ENCODE peak calls at places on chromosomes 16 and 17, in eight cellular contexts. R is AG04450, H is omental fat pad, E is astrocyte of the spinal cord, D is B cell, W is cardiac muscle cell, C is OCI-LY7, O is AG09309. N is an unnamed sample.

GRCh38 chr16:47139561-47140185 is 4.1 kb downstream of the NETO2 start:
- DNase-seq in C (no peak), R (no peak), H (no peak), D (no peak), O (no peak), W (no peak), E (no peak), N (no peak)

GRCh38 chr17:3913531-3914318 is 2.5 kb downstream of the P2RX1 start:
- DNase-seq in D (peak; percentile 87), O (peak; percentile 11), C (peak; percentile 88), R (peak; percentile 42), E (peak; percentile 58), W (peak; percentile 80), H (peak; percentile 69), N (peak; percentile 90)

GRCh38 chr16:20966746-20967145 is 66.2 kb downstream of the LYRM1 start:
- DNase-seq in O (no peak), C (no peak), H (no peak), E (no peak), W (no peak), D (no peak), R (no peak), N (no peak)

GRCh38 chr17:50506298-50506697 is 1.9 kb upstream of the MYCBPAP start:
- DNase-seq in H (no peak), O (no peak), W (no peak), D (no peak), E (no peak), C (no peak), R (no peak), N (no peak)

GRCh38 chr17:81913394-81914102 is 2.3 kb upstream of the PCYT2 start:
- DNase-seq in R (no peak), O (no peak), E (no peak), W (no peak), C (no peak), H (no peak), D (no peak), N (no peak)

GRCh38 chr16:3819741-3820724 is 60.5 kb downstream of the CREBBP start:
- DNase-seq in W (peak; percentile 75), C (no peak), H (no peak), D (no peak), R (peak; percentile 90), O (peak; percentile 73), E (peak; percentile 96), N (no peak)

GRCh38 chr16:65917466-65917865 is 449.0 kb upstream of the CDH5 start:
- DNase-seq in C (no peak), R (no peak), D (no peak), O (no peak), W (no peak), H (no peak), E (no peak), N (no peak)

GRCh38 chr16:56980203-56980535 is 9.2 kb upstream of the NLRC5 start:
- DNase-seq in O (no peak), R (no peak), W (no peak), E (no peak), C (no peak), H (no peak), D (no peak), N (no peak)

GRCh38 chr16:4501071-4501478 is 24.9 kb downstream of the HMOX2 start:
- DNase-seq in D (no peak), E (peak; percentile 32), O (no peak), R (no peak), W (no peak), H (no peak), C (no peak), N (no peak)

GRCh38 chr17:45129940-45130639 is 2.2 kb downstream of the PLCD3 start:
- DNase-seq in W (peak; percentile 30), R (no peak), O (no peak), H (no peak), D (no peak), E (no peak), C (no peak), N (no peak)

GRCh38 chr17:80919331-80920284 is 72.0 kb upstream of the CHMP6 start:
- DNase-seq in R (no peak), D (no peak), H (peak; percentile 21), E (no peak), C (no peak), O (no peak), W (peak; percentile 39), N (no peak)

GRCh38 chr16:86078121-86078600 is 179.2 kb downstream of the IRF8 start:
- DNase-seq in E (no peak), H (no peak), C (no peak), R (no peak), W (no peak), O (no peak), D (no peak), N (no peak)

GRCh38 chr17:29933379-29933778 is 3.4 kb upstream of the SSH2 start:
- DNase-seq in W (peak; percentile 53), C (no peak), E (peak; percentile 28), H (no peak), O (no peak), D (no peak), R (no peak), N (no peak)

GRCh38 chr16:5215911-5216310 is 118.3 kb upstream of the EEF2KMT start:
- DNase-seq in C (no peak), E (no peak), O (no peak), D (no peak), H (no peak), W (peak; percentile 1), R (no peak), N (no peak)

GRCh38 chr16:23125277-23125676 is 24.0 kb downstream of the USP31 start:
- DNase-seq in E (no peak), D (no peak), H (no peak), O (no peak), R (no peak), W (no peak), C (no peak), N (no peak)

GRCh38 chr17:17044846-17045561 is 2.7 kb downstream of the MPRIP start:
- DNase-seq in H (no peak), R (peak; percentile 26), E (peak; percentile 85), W (peak; percentile 82), O (peak; percentile 46), C (peak; percentile 62), D (peak; percentile 48), N (peak; percentile 17)

GRCh38 chr17:14061666-14062560 is 7.4 kb upstream of the COX10 start:
- DNase-seq in E (peak; percentile 81), O (peak; percentile 69), R (peak; percentile 63), W (no peak), C (no peak), H (no peak), D (no peak), N (no peak)

GRCh38 chr16:81834868-81835267 is 55.8 kb downstream of the PLCG2 start:
- DNase-seq in C (peak; percentile 42), W (no peak), D (no peak), O (no peak), H (no peak), E (no peak), R (no peak), N (no peak)

GRCh38 chr16:81833751-81834150 is 54.7 kb downstream of the PLCG2 start:
- DNase-seq in W (no peak), C (no peak), E (no peak), H (no peak), D (peak; percentile 13), R (no peak), O (no peak), N (no peak)

GRCh38 chr16:81832801-81833547 is 53.9 kb downstream of the PLCG2 start:
- DNase-seq in W (peak; percentile 51), O (no peak), C (no peak), H (no peak), D (peak; percentile 48), E (no peak), R (no peak), N (no peak)

GRCh38 chr16:81830845-81831600 is 51.9 kb downstream of the PLCG2 start:
- DNase-seq in H (no peak), E (no peak), C (no peak), W (no peak), D (peak; percentile 34), R (no peak), O (no peak), N (no peak)

DNA sequence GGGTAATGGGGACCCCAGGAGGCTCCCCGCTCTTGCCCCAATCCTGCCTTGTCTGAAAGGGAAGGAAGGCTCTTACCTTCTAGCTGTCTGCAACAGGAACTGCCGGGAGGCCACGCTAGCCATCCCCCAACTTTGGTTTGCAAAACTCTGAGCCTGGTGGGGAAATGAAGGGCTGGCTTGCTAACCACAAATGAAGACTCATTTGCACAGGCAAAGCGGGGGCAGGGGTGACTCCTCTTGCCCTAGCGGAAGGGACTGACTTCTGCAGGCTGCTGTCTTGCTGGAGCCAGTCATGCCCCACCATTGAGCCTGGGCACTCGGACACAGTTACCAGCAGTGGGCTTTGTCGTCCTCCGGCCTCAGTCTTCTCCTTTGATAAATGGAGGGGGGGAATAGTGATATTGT is 52.6 kb downstream of the PLCG2 start:
- DNase-seq in O (no peak), C (peak; percentile 95), R (no peak), D (peak; percentile 93), E (no peak), W (no peak), H (no peak), N (peak; percentile 89)
- TF ChIP-seq CTCF in O (no peak), C (peak; percentile 54), R (no peak), D (peak; percentile 60), E (no peak), W (no peak), H (no peak), N (peak; percentile 53)

DNA sequence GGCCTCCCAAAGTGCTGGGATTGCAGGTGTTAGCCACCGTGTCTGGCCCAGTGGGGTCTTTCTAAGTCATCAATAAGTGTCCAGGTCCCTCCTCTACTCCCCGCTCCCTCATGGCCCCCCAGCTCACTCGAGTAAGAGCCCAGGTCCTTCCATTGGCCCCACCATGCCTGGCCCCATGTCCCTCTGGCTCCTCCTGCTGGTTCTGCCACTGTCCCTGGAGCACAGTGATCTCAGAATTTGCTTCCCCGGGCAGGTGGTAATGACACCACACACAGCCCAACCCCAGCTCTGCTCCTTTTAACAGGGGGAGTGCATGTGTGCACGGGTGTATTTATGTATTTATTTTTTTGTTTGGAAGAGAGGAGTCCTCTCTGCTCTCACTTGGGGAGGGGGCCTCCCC is 19.6 kb downstream of the MGAT5B start:
- DNase-seq in H (no peak), W (no peak), E (no peak), O (no peak), C (no peak), D (no peak), R (no peak), N (peak; percentile 10)
- TF ChIP-seq CTCF in H (no peak), W (peak; percentile 20), E (peak; percentile 16), O (peak; percentile 28), C (peak; percentile 50), D (no peak), R (peak; percentile 26), N (no peak)

GRCh38 chr17:41971721-41972523 is 5.3 kb downstream of the CNP start:
- DNase-seq in D (no peak), C (no peak), O (no peak), E (no peak), W (no peak), R (no peak), H (no peak), N (no peak)
- TF ChIP-seq CTCF in D (no peak), C (no peak), O (no peak), E (no peak), W (no peak), R (no peak), H (no peak), N (no peak)

DNA sequence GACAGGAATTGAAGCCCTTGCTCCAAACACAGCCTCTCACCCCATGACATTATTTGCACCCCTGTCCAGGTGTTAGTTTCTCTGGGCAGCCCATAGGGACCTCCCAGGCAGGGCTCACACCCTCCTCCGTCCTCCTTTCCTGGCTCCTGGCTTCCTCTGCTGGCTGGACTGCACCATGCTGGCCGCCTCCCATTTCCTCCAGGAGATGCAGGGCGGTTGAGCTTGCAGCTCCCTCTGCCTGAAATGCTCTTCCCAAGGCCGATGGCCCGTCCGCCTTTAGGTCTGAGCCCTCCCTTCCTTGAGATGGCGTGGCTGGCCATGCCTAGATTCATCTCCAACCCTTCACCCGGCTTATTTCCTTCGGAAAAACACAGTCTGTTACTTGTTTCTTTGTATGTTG is 334.8 kb downstream of the SNX29 start:
- DNase-seq in E (no peak), C (no peak), H (no peak), R (no peak), W (no peak), D (no peak), O (no peak), N (no peak)
- TF ChIP-seq CTCF in E (no peak), C (no peak), H (no peak), R (no peak), W (no peak), D (no peak), O (no peak), N (no peak)

N was measured in activated CD8-positive, alpha-beta T cell treated with anti-CD3 and anti-CD28 coated beads for 36 hours.